ENCODE peak calls at places on chromosomes 16 and 17, in eight cellular contexts. T, K, Q, V, B, X, E and N are unnamed samples.

GRCh38 chr16:58306327-58306726 is 11.5 kb upstream of the PRSS54 start:
- DNase-seq in T (peak; percentile 18), K (no peak), Q (peak; percentile 36), V (peak; percentile 20), B (no peak), X (peak; percentile 53), E (no peak), N (peak; percentile 17)

GRCh38 chr17:82316651-82317393 is 586 bp downstream of the CD7 start:
- DNase-seq in T (no peak), K (no peak), Q (no peak), V (no peak), B (peak; percentile 73), X (no peak), E (no peak), N (no peak)

GRCh38 chr17:49951362-49952080 is 17.5 kb upstream of the DLX4 start:
- DNase-seq in T (no peak), K (no peak), Q (no peak), V (no peak), B (no peak), X (peak; percentile 57), E (no peak), N (no peak)

GRCh38 chr17:79839363-79840203 is at the start of gene CBX4:
- DNase-seq in T (peak; percentile 88), K (peak; percentile 93), Q (peak; percentile 96), V (peak; percentile 86), B (peak; percentile 99), X (peak; percentile 83), E (peak; percentile 87), N (peak; percentile 91)

GRCh38 chr16:82652826-82653225 is 26.1 kb downstream of the CDH13 start:
- DNase-seq in T (no peak), K (no peak), Q (no peak), V (no peak), B (no peak), X (no peak), E (no peak), N (no peak)

GRCh38 chr16:75097941-75098897 is 18.4 kb downstream of the LDHD start:
- DNase-seq in T (peak; percentile 53), K (no peak), Q (no peak), V (peak; percentile 61), B (no peak), X (no peak), E (peak; percentile 72), N (no peak)

GRCh38 chr16:79272141-79272577 is 328.4 kb downstream of the MAF start:
- DNase-seq in T (no peak), K (no peak), Q (no peak), V (peak; percentile 49), B (peak; percentile 66), X (no peak), E (no peak), N (no peak)

GRCh38 chr16:88566158-88566557 is 4.0 kb upstream of the ZC3H18 start:
- DNase-seq in T (peak; percentile 34), K (no peak), Q (no peak), V (peak; percentile 66), B (no peak), X (peak; percentile 77), E (no peak), N (no peak)

GRCh38 chr17:80845863-80846671 is 145.6 kb upstream of the CHMP6 start:
- DNase-seq in T (no peak), K (no peak), Q (no peak), V (no peak), B (peak; percentile 77), X (no peak), E (no peak), N (no peak)

GRCh38 chr17:79070266-79070880 is 4.3 kb upstream of the ENGASE start:
- DNase-seq in T (no peak), K (no peak), Q (no peak), V (no peak), B (no peak), X (no peak), E (no peak), N (no peak)

GRCh38 chr17:43660816-43661493 is 767 bp downstream of the MEOX1 start:
- DNase-seq in T (no peak), K (no peak), Q (no peak), V (no peak), B (no peak), X (no peak), E (no peak), N (no peak)

GRCh38 chr16:81140930-81141780 is 45.0 kb upstream of the GCSH start:
- DNase-seq in T (no peak), K (no peak), Q (no peak), V (no peak), B (peak; percentile 71), X (no peak), E (no peak), N (peak; percentile 58)

GRCh38 chr16:10971560-10971961 is 27.2 kb downstream of the CLEC16A start:
- DNase-seq in T (no peak), K (peak; percentile 28), Q (peak; percentile 46), V (no peak), B (no peak), X (peak; percentile 90), E (peak; percentile 63), N (peak; percentile 78)

GRCh38 chr17:17379197-17379991 is 76.2 kb downstream of the NT5M start:
- DNase-seq in T (no peak), K (no peak), Q (no peak), V (no peak), B (no peak), X (peak; percentile 20), E (no peak), N (no peak)

GRCh38 chr16:7443966-7444365 is 111.3 kb downstream of the RBFOX1 start:
- DNase-seq in T (no peak), K (no peak), Q (no peak), V (no peak), B (no peak), X (no peak), E (no peak), N (no peak)

GRCh38 chr17:64385187-64386083 is 5.2 kb downstream of the PECAM1 start:
- DNase-seq in T (no peak), K (no peak), Q (no peak), V (peak; percentile 65), B (no peak), X (peak; percentile 95), E (no peak), N (no peak)

GRCh38 chr17:18043491-18043890 is 4.3 kb downstream of the GID4 start:
- DNase-seq in T (no peak), K (no peak), Q (no peak), V (no peak), B (no peak), X (peak; percentile 37), E (no peak), N (peak; percentile 53)

GRCh38 chr17:54882371-54882770 is 18.3 kb upstream of the TOM1L1 start:
- DNase-seq in T (no peak), K (no peak), Q (no peak), V (no peak), B (no peak), X (no peak), E (no peak), N (no peak)

GRCh38 chr16:66008136-66008535 is 358.4 kb upstream of the CDH5 start:
- DNase-seq in T (no peak), K (no peak), Q (no peak), V (no peak), B (no peak), X (peak; percentile 56), E (no peak), N (no peak)

GRCh38 chr16:89607453-89607852 is 6.0 kb upstream of the DPEP1 start:
- DNase-seq in T (no peak), K (no peak), Q (no peak), V (no peak), B (no peak), X (no peak), E (no peak), N (no peak)

GRCh38 chr16:11757671-11758545 is 15.3 kb upstream of the TXNDC11 start:
- DNase-seq in T (no peak), K (no peak), Q (peak; percentile 59), V (no peak), B (no peak), X (peak; percentile 59), E (no peak), N (no peak)

GRCh38 chr17:73887739-73888138 is 243.5 kb upstream of the SDK2 start:
- DNase-seq in T (no peak), K (no peak), Q (no peak), V (no peak), B (no peak), X (no peak), E (no peak), N (no peak)

GRCh38 chr17:56928586-56928985 is 14.7 kb upstream of the TRIM25 start:
- DNase-seq in T (no peak), K (no peak), Q (no peak), V (no peak), B (no peak), X (no peak), E (no peak), N (no peak)

GRCh38 chr17:40314557-40314953 is 5.6 kb downstream of the RARA start:
- DNase-seq in T (peak; percentile 76), K (no peak), Q (peak; percentile 90), V (peak; percentile 75), B (no peak), X (peak; percentile 89), E (peak; percentile 85), N (peak; percentile 97)

GRCh38 chr17:65988451-65988850 is 203.5 kb downstream of the CEP112 start:
- DNase-seq in T (no peak), K (no peak), Q (no peak), V (no peak), B (no peak), X (no peak), E (no peak), N (no peak)

GRCh38 chr17:8012996-8013640 is 10.7 kb downstream of the GUCY2D start:
- DNase-seq in T (no peak), K (no peak), Q (no peak), V (no peak), B (peak; percentile 61), X (no peak), E (no peak), N (no peak)